ENCODE peak calls at places on chromosomes 12 and 14, in nine cellular contexts. L, M, S, I, Z, Y, C, Q and X are unnamed samples.
A peak's percentile ranks its signal among the peaks of the same experiment; 100 is the strongest.

GRCh38 chr12:113270709-113271009 is 49.4 kb downstream of the TPCN1 start:
- DNase-seq in S (no peak), I (no peak), Q (no peak), C (no peak), Z (no peak), Y (no peak), M (no peak), L (no peak), X (no peak)

GRCh38 chr14:64611358-64612020 is 61.7 kb downstream of the PPP1R36 start:
- DNase-seq in Z (no peak), L (no peak), Y (no peak), C (no peak), I (no peak), M (no peak), S (no peak), Q (no peak), X (no peak)

GRCh38 chr12:67617619-67618018 is 30.9 kb upstream of the DYRK2 start:
- DNase-seq in L (no peak), S (no peak), Z (no peak), M (no peak), C (no peak), Q (peak; percentile 40), I (no peak), Y (no peak), X (no peak)

GRCh38 chr14:26595922-26596721 is 1.7 kb downstream of the NOVA1 start:
- DNase-seq in C (no peak), I (no peak), Q (no peak), Y (no peak), Z (no peak), M (no peak), L (no peak), S (no peak), X (no peak)

GRCh38 chr14:33063521-33063920 is 124.8 kb downstream of the NPAS3 start:
- DNase-seq in Y (no peak), S (no peak), C (no peak), M (no peak), Q (no peak), Z (no peak), I (no peak), L (peak; percentile 11), X (no peak)

GRCh38 chr14:94041551-94042346 is 15.6 kb downstream of the OTUB2 start:
- DNase-seq in Z (no peak), M (no peak), I (peak; percentile 51), Y (no peak), C (no peak), Q (peak; percentile 42), L (no peak), S (no peak), X (no peak)

GRCh38 chr12:38919191-38919590 is 13.8 kb upstream of the CPNE8 start:
- DNase-seq in Z (peak; percentile 70), Q (no peak), I (no peak), L (no peak), Y (no peak), C (no peak), S (no peak), M (no peak), X (no peak)

GRCh38 chr14:45810152-45810872 is 557.3 kb upstream of the MIS18BP1 start:
- DNase-seq in L (no peak), S (no peak), Z (peak; percentile 39), Q (peak; percentile 35), I (no peak), M (no peak), C (peak; percentile 2), Y (peak; percentile 49), X (no peak)

GRCh38 chr12:38402811-38403210 is 86.2 kb downstream of the ALG10B start:
- DNase-seq in Q (no peak), S (no peak), M (no peak), I (no peak), Z (no peak), C (no peak), Y (no peak), L (no peak), X (no peak)

GRCh38 chr14:69008411-69008810 is 29.3 kb upstream of the ACTN1 start:
- DNase-seq in Y (no peak), C (no peak), Z (no peak), L (no peak), S (no peak), I (no peak), Q (peak; percentile 23), M (no peak), X (no peak)

GRCh38 chr12:68536885-68537284 is 73.8 kb upstream of the RAP1B start:
- DNase-seq in L (no peak), M (no peak), C (peak; percentile 50), Z (no peak), I (no peak), Q (no peak), S (no peak), Y (no peak), X (no peak)

GRCh38 chr12:126286203-126286602 is 1221.0 kb downstream of the AACS start:
- DNase-seq in L (no peak), I (no peak), Q (no peak), Z (no peak), Y (no peak), C (no peak), S (peak; percentile 84), M (no peak), X (no peak)

GRCh38 chr12:45557020-45557419 is 172.5 kb upstream of the ARID2 start:
- DNase-seq in I (no peak), C (peak; percentile 48), Y (no peak), Q (no peak), Z (no peak), L (no peak), M (peak; percentile 6), S (no peak), X (no peak)

GRCh38 chr14:74402264-74403251 is 23.5 kb downstream of the SYNDIG1L start:
- DNase-seq in Z (no peak), M (no peak), C (no peak), I (no peak), Y (peak; percentile 57), Q (peak; percentile 35), S (no peak), L (peak; percentile 47), X (no peak)

DNA sequence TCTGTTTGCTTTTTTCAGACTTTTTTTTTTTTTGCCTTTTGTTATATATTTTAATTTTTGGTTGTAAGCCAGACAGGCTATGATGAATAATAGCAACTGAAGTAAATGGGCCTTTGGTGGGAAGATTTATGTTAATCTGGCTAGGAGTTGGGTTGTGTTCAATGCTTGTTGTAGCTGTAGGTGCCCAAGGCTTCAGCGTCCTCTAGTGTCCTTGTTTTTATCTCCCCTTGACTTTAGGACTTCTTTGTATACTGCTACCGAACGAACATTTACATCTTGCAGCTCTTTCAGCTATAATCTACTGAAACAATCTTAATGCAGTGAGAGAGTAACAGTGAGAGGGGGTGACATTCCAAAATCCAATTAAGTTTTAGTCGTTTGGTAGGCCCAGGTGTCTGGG is 848.4 kb upstream of the FBXO33 start:
- DNase-seq in C (no peak), I (no peak), L (no peak), Y (no peak), M (no peak), Z (no peak), Q (peak; percentile 1), S (no peak), X (no peak)
- TF ChIP-seq CTCF in C (no peak), I (no peak), L (no peak), Y (peak; percentile 24), M (no peak), Z (no peak), Q (no peak), S (no peak), X (no peak)

DNA sequence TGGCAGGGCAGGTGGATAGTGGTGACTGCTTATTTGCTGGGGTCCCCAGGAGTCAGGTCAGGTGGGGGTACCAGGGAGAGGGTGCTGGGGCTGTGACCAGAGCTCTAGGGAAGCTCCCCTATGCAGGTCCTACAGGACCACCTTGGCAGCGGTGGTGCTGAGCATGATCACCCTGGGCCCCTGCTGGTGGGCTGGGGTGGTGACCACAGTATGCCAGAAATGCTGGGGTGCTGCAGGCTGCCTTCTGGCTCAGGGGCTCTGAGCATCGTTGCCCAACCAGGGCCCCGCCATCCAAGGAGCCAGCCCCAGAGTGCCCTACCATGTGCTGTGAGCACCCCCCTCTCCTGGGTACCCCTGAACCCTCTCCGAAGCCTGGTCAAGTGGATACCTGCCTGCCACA is 17.5 kb upstream of the NUDT14 start:
- DNase-seq in Q (no peak), Z (no peak), I (no peak), S (no peak), L (no peak), M (no peak), C (no peak), Y (peak; percentile 63), X (no peak)
- TF ChIP-seq CTCF in Q (no peak), Z (no peak), I (no peak), S (no peak), L (peak; percentile 16), M (no peak), C (no peak), Y (peak; percentile 66), X (no peak)

GRCh38 chr12:8226355-8226754 is 1.1 kb downstream of the FAM90A1 start:
- DNase-seq in C (no peak), Y (peak; percentile 41), L (no peak), Z (no peak), Q (no peak), S (peak; percentile 7), I (no peak), M (no peak), X (no peak)
- TF ChIP-seq CTCF in C (no peak), Y (no peak), L (no peak), Z (no peak), Q (no peak), S (no peak), I (no peak), M (no peak), X (no peak)

GRCh38 chr12:128842579-128842978 is 10.7 kb upstream of the GLT1D1 start:
- DNase-seq in M (no peak), S (no peak), Z (no peak), Y (no peak), Q (no peak), I (no peak), L (no peak), C (no peak), X (no peak)

GRCh38 chr12:128843538-128843937 is 9.7 kb upstream of the GLT1D1 start:
- DNase-seq in C (no peak), M (no peak), S (no peak), Z (no peak), L (no peak), Q (no peak), I (no peak), Y (no peak), X (no peak)

GRCh38 chr12:128848371-128848770 is 4.9 kb upstream of the GLT1D1 start:
- DNase-seq in I (no peak), L (no peak), Q (no peak), M (no peak), Z (no peak), Y (no peak), C (no peak), S (no peak), X (no peak)

GRCh38 chr12:128840862-128841468 is 12.3 kb upstream of the GLT1D1 start:
- DNase-seq in C (no peak), Q (no peak), L (no peak), I (no peak), Z (no peak), M (no peak), Y (no peak), S (no peak), X (no peak)

DNA sequence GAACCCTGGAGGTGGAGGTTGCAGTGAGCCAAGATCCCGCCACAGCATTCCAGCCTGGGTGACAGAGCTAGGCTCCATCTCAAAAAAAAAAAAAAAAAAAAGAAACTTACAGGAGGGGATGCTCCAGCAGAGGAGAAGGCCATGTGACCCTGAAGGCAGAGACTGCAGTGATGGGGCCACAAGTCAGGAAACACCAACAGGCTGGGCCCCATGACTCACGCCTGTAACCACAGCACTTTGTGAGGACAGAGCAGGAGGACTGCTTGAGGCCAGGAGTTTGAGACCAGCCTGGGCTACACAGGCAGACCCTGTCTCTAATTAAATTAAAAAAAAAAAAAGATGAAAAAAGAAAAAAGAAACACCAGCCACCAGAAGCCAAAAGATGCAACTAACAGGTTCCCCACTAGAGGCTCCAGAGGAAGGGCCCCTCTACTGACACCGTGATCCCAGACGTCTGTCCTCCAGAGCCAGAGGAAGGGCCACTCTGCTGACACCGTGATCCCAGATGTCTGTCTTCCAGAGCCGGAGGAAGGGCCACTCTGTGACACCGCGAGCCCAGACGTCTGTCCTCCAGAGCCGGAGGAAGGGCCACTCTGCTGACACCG is 9.1 kb upstream of the GLT1D1 start:
- DNase-seq in I (no peak), Q (no peak), S (no peak), Y (peak; percentile 90), Z (no peak), C (peak; percentile 78), M (peak; percentile 86), L (peak; percentile 64), X (no peak)
- TF ChIP-seq CTCF in I (no peak), Q (no peak), S (no peak), Y (peak; percentile 69), Z (no peak), C (peak; percentile 12), M (no peak), L (no peak), X (no peak)